ENCODE peak calls at places on chromosome 9, in four cellular contexts. S, L, V and J are unnamed samples.

GRCh38 chr9:134930404-134930803 is 12.7 kb upstream of the FCN1 start:
- DNase-seq in S (no peak), L (no peak), V (no peak), J (peak; percentile 62)

GRCh38 chr9:76322810-76323209 is 71.4 kb downstream of the RFK start:
- DNase-seq in S (no peak), L (no peak), V (no peak), J (no peak)

GRCh38 chr9:6049798-6050197 is 34.4 kb upstream of the RANBP6 start:
- DNase-seq in S (no peak), L (no peak), V (no peak), J (no peak)

GRCh38 chr9:127506814-127507750 is 55.8 kb downstream of the LRSAM1 start:
- DNase-seq in S (no peak), L (no peak), V (no peak), J (peak; percentile 80)

GRCh38 chr9:20312732-20313131 is 309.6 kb downstream of the MLLT3 start:
- DNase-seq in S (no peak), L (no peak), V (no peak), J (no peak)

GRCh38 chr9:97980479-97980803 is 2.7 kb upstream of the ANP32B start:
- DNase-seq in S (peak; percentile 79), L (peak; percentile 85), V (no peak), J (peak; percentile 90)

GRCh38 chr9:19498015-19498414 is 89.2 kb downstream of the ACER2 start:
- DNase-seq in S (no peak), L (no peak), V (no peak), J (no peak)

GRCh38 chr9:128946945-128947422 is 419 bp downstream of the DOLK start:
- DNase-seq in S (no peak), L (no peak), V (no peak), J (no peak)

GRCh38 chr9:133184971-133185370 is 21.3 kb upstream of the GBGT1 start:
- DNase-seq in S (peak; percentile 34), L (peak; percentile 35), V (no peak), J (no peak)

GRCh38 chr9:97564291-97565175 is 63.1 kb downstream of the TMOD1 start:
- DNase-seq in S (no peak), L (peak; percentile 60), V (no peak), J (peak; percentile 82)

GRCh38 chr9:99463144-99463543 is 241.1 kb downstream of the SEC61B start:
- DNase-seq in S (no peak), L (no peak), V (no peak), J (no peak)